ENCODE peak calls at places on chromosomes 16 and 17, in seven cellular contexts. B is GM12865, V is lower leg skin, I is fibroblast of lung, O is kidney epithelial cell, J is RWPE1, W is fibroblast of mammary gland. P is an unnamed sample.

GRCh38 chr17:32591428-32591827 is 104.6 kb downstream of the CDK5R1 start:
- DNase-seq in B (no peak), V (no peak), I (no peak), O (no peak), J (no peak), W (no peak), P (no peak)

GRCh38 chr16:71894229-71894920 is 956 bp upstream of the IST1 start:
- DNase-seq in B (peak), V (peak), I (peak), O (no peak), J (peak), W (peak), P (no peak)

GRCh38 chr16:57590654-57591085 is 37.8 kb upstream of the ADGRG1 start:
- DNase-seq in B (no peak), V (peak), I (peak), O (peak), J (peak), W (peak), P (peak)

GRCh38 chr16:65959978-65960377 is 406.5 kb upstream of the CDH5 start:
- DNase-seq in B (no peak), V (no peak), I (no peak), O (no peak), J (no peak), W (no peak), P (no peak)

GRCh38 chr17:80856863-80857488 is 134.7 kb upstream of the CHMP6 start:
- DNase-seq in B (no peak), V (no peak), I (no peak), O (no peak), J (no peak), W (no peak), P (no peak)

GRCh38 chr16:52521570-52521969 is 25.4 kb downstream of the TOX3 start:
- DNase-seq in B (no peak), V (no peak), I (no peak), O (no peak), J (no peak), W (no peak), P (no peak)

GRCh38 chr17:73340093-73340596 is 28.3 kb upstream of the CDC42EP4 start:
- DNase-seq in B (peak), V (no peak), I (peak), O (peak), J (peak), W (peak), P (peak)

GRCh38 chr16:378821-379182 is 3.0 kb downstream of the PGAP6 start:
- DNase-seq in B (no peak), V (no peak), I (no peak), O (no peak), J (no peak), W (no peak), P (no peak)

GRCh38 chr16:8956265-8957060 is 7.2 kb downstream of the USP7 start:
- DNase-seq in B (no peak), V (peak), I (no peak), O (no peak), J (no peak), W (no peak), P (no peak)

GRCh38 chr17:63973247-63973646 is 529 bp upstream of the SCN4A start:
- DNase-seq in B (no peak), V (no peak), I (no peak), O (no peak), J (no peak), W (no peak), P (no peak)

GRCh38 chr17:62870581-62870964 is 62.5 kb upstream of the MARCHF10 start:
- DNase-seq in B (no peak), V (no peak), I (no peak), O (no peak), J (no peak), W (no peak), P (no peak)

GRCh38 chr17:63609820-63610573 is 9.3 kb downstream of the TACO1 start:
- DNase-seq in B (no peak), V (no peak), I (no peak), O (no peak), J (no peak), W (no peak), P (no peak)

GRCh38 chr17:48127371-48128051 is 19.9 kb downstream of the SNX11 start:
- DNase-seq in B (no peak), V (peak), I (peak), O (peak), J (peak), W (no peak), P (no peak)

GRCh38 chr16:16092925-16093624 is 130.2 kb downstream of the ABCC6 start:
- DNase-seq in B (no peak), V (no peak), I (peak), O (no peak), J (no peak), W (peak), P (no peak)

GRCh38 chr17:171871-172270 is 9.6 kb downstream of the DOC2B start:
- DNase-seq in B (no peak), V (no peak), I (no peak), O (no peak), J (no peak), W (no peak), P (no peak)

GRCh38 chr17:63600569-63601438 is at the start of gene TACO1:
- DNase-seq in B (peak), V (peak), I (peak), O (peak), J (peak), W (peak), P (no peak)

GRCh38 chr17:59331929-59332889 is 754 bp downstream of the YPEL2 start:
- DNase-seq in B (peak), V (peak), I (no peak), O (no peak), J (no peak), W (no peak), P (no peak)

GRCh38 chr16:19386555-19386954 is 31.1 kb upstream of the TMC5 start:
- DNase-seq in B (no peak), V (peak), I (no peak), O (no peak), J (no peak), W (no peak), P (no peak)

GRCh38 chr17:63151981-63152523 is 186.0 kb downstream of the TANC2 start:
- DNase-seq in B (no peak), V (no peak), I (peak), O (no peak), J (no peak), W (peak), P (no peak)

GRCh38 chr17:81959362-81960129 is 1.4 kb downstream of the NOTUM start:
- DNase-seq in B (peak), V (no peak), I (peak), O (no peak), J (peak), W (no peak), P (no peak)

GRCh38 chr17:79987187-79987889 is 48.3 kb downstream of the TBC1D16 start:
- DNase-seq in B (no peak), V (no peak), I (peak), O (no peak), J (no peak), W (peak), P (no peak)

GRCh38 chr17:5219536-5219935 is 15.1 kb downstream of the SCIMP start:
- DNase-seq in B (no peak), V (no peak), I (no peak), O (no peak), J (no peak), W (no peak), P (no peak)

GRCh38 chr17:81090361-81091133 is 55.6 kb downstream of the BAIAP2 start:
- DNase-seq in B (peak), V (peak), I (no peak), O (no peak), J (peak), W (peak), P (no peak)

GRCh38 chr17:2694381-2695242 is 17.0 kb downstream of the CLUH start:
- DNase-seq in B (no peak), V (peak), I (no peak), O (no peak), J (no peak), W (no peak), P (no peak)

GRCh38 chr17:78862073-78863023 is 21.7 kb upstream of the USP36 start:
- DNase-seq in B (no peak), V (peak), I (peak), O (peak), J (peak), W (peak), P (peak)

GRCh38 chr17:18141210-18141803 is 32.8 kb downstream of the MYO15A start:
- DNase-seq in B (peak), V (no peak), I (peak), O (no peak), J (peak), W (peak), P (no peak)

GRCh38 chr16:25045696-25046381 is 30.7 kb upstream of the ARHGAP17 start:
- DNase-seq in B (peak), V (no peak), I (peak), O (no peak), J (no peak), W (peak), P (peak)

GRCh38 chr16:17501321-17501720 is 30.6 kb upstream of the XYLT1 start:
- DNase-seq in B (no peak), V (no peak), I (no peak), O (no peak), J (no peak), W (no peak), P (no peak)

GRCh38 chr16:29815032-29815721 is 775 bp upstream of the PAGR1 start:
- DNase-seq in B (no peak), V (peak), I (no peak), O (no peak), J (no peak), W (no peak), P (no peak)

GRCh38 chr17:74466785-74467158 is 338 bp downstream of the CD300A start:
- DNase-seq in B (peak), V (no peak), I (no peak), O (no peak), J (no peak), W (no peak), P (no peak)

GRCh38 chr17:11720816-11721215 is 122.5 kb downstream of the DNAH9 start:
- DNase-seq in B (peak), V (no peak), I (no peak), O (no peak), J (no peak), W (no peak), P (no peak)

GRCh38 chr17:1762906-1763829 is 1.3 kb downstream of the SERPINF1 start:
- DNase-seq in B (no peak), V (peak), I (peak), O (no peak), J (no peak), W (peak), P (no peak)

GRCh38 chr16:86258713-86259112 is 251.6 kb upstream of the FOXF1 start:
- DNase-seq in B (no peak), V (no peak), I (peak), O (no peak), J (no peak), W (no peak), P (no peak)

GRCh38 chr17:32314636-32315035 is 27.3 kb downstream of the C17orf75 start:
- DNase-seq in B (no peak), V (no peak), I (no peak), O (no peak), J (no peak), W (no peak), P (no peak)

GRCh38 chr17:41393294-41393693 is 4.1 kb downstream of the KRT31 start:
- DNase-seq in B (no peak), V (no peak), I (peak), O (no peak), J (no peak), W (no peak), P (no peak)

GRCh38 chr16:15483857-15484256 is 49.5 kb downstream of the BMERB1 start:
- DNase-seq in B (no peak), V (no peak), I (no peak), O (no peak), J (no peak), W (no peak), P (no peak)

GRCh38 chr16:85611455-85612190 is 1.5 kb upstream of the GSE1 start:
- DNase-seq in B (peak), V (peak), I (peak), O (no peak), J (peak), W (peak), P (no peak)

GRCh38 chr16:54411555-54411954 is 125.0 kb upstream of the IRX3 start:
- DNase-seq in B (no peak), V (no peak), I (no peak), O (no peak), J (no peak), W (no peak), P (no peak)

GRCh38 chr17:46889519-46889918 is 33.4 kb upstream of the GOSR2 start:
- DNase-seq in B (no peak), V (no peak), I (no peak), O (no peak), J (no peak), W (no peak), P (no peak)

GRCh38 chr16:4407543-4408322 is 8.7 kb downstream of the CORO7 start:
- DNase-seq in B (no peak), V (no peak), I (peak), O (no peak), J (no peak), W (peak), P (peak)

GRCh38 chr16:4411684-4412083 is 4.7 kb downstream of the CORO7 start:
- DNase-seq in B (no peak), V (no peak), I (no peak), O (no peak), J (no peak), W (no peak), P (no peak)

GRCh38 chr16:4410335-4411075 is 5.9 kb downstream of the CORO7 start:
- DNase-seq in B (no peak), V (no peak), I (peak), O (no peak), J (no peak), W (peak), P (peak)

GRCh38 chr16:4408323-4408690 is 8.1 kb downstream of the CORO7 start:
- DNase-seq in B (no peak), V (no peak), I (no peak), O (no peak), J (no peak), W (no peak), P (no peak)

GRCh38 chr16:4409081-4409932 is 7.1 kb downstream of the CORO7 start:
- DNase-seq in B (no peak), V (no peak), I (no peak), O (no peak), J (peak), W (no peak), P (no peak)
- TF ChIP-seq CTCF in B (no peak), V (no peak), I (no peak), O (no peak), J (peak), W (peak), P (peak)

GRCh38 chr16:75647138-75647491 is 350 bp downstream of the KARS1 start:
- DNase-seq in B (no peak), V (no peak), I (no peak), O (no peak), J (no peak), W (no peak), P (no peak)

GRCh38 chr16:75647492-75648264 is at the start of the genes KARS1 and TERF2IP:
- DNase-seq in B (peak), V (peak), I (peak), O (peak), J (peak), W (peak), P (peak)

GRCh38 chr16:75640598-75640997 is 6.9 kb downstream of the KARS1 start:
- DNase-seq in B (no peak), V (no peak), I (no peak), O (no peak), J (no peak), W (no peak), P (no peak)

GRCh38 chr16:75648265-75649076 is 898 bp downstream of the TERF2IP start:
- DNase-seq in B (peak), V (peak), I (peak), O (peak), J (peak), W (peak), P (no peak)

DNA sequence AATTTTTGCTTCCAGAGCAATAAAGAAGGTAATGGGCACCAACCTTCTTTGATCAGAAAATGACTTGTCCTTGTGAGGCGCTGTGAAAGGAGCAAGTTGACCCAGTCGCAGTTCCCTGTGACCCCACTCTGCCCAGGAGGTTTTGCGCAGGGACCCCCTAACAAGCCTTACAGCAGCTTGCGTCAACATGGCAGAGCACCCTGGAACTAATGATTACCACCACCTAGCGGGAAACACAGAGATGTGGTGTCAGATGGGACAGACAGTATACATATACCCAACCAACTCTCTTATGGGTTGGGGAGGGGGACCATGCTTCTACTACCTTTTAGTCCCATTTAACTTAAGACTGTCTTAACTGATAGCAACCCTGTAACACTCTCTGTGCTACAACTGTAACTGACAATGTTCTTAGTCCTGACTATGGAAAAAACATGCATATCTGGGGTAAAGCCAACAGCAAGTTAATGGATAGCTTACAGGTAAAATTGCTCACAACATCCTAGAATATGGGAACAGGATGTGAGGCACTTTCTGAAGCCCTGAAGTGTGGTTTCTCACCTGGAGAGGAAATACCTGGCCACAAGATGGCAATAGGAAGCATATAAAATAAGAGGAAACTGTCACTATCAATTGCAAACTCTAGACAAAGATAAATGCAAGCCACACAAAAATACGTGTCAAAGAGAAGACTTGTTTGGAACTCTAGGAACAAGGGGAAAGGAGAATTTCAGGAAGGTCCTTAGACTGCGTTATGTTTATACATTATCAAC is 3.0 kb downstream of the KARS1 start:
- DNase-seq in B (no peak), V (no peak), I (no peak), O (no peak), J (no peak), W (no peak), P (no peak)
- TF ChIP-seq CTCF in B (no peak), V (no peak), I (no peak), O (no peak), J (no peak), W (no peak), P (no peak)

DNA sequence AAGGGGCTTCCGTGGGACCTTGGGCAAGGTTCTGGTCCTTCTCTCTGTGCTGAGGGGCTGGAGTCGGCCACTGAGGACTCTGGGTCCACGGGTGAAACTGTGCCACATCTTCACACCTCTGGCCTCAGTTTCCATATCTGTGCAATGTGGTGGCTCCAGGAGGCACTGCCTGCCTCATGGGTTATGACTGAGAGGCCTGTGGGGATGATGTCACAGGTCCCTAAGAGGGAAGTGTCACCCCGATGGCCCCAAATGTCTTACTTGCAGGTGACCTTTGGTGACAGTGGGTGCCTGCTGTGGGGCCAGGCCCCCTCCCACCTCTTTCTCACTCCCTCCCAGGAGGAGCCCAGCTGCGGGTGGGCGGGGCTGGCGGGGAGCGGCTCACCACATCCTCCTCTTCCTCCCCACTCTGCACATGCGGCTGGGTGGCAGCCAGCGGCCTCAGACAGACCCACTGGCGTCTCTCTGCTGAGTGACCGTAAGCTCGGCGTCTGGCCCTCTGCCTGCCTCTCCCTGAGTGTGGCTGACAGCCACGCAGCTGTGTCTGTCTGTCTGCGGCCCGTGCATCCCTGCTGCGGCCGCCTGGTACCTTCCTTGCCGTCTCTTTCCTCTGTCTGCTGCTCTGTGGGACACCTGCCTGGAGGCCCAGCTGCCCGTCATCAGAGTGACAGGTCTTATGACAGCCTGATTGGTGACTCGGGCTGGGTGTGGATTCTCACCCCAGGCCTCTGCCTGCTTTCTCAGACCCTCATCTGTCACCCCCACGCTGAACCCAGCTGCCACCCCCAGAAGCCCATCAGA is at the start of gene IL21R:
- DNase-seq in B (peak), V (peak), I (peak), O (no peak), J (no peak), W (peak), P (peak)
- TF ChIP-seq CTCF in B (no peak), V (no peak), I (no peak), O (no peak), J (no peak), W (no peak), P (no peak)

GRCh38 chr16:30976486-30976885 is 8.5 kb upstream of the HSD3B7 start:
- DNase-seq in B (no peak), V (no peak), I (no peak), O (no peak), J (no peak), W (no peak), P (no peak)

GRCh38 chr16:30979170-30980067 is 5.6 kb upstream of the HSD3B7 start:
- DNase-seq in B (no peak), V (no peak), I (no peak), O (no peak), J (no peak), W (no peak), P (no peak)

GRCh38 chr16:30980434-30980833 is 4.6 kb upstream of the HSD3B7 start:
- DNase-seq in B (no peak), V (no peak), I (no peak), O (no peak), J (no peak), W (no peak), P (no peak)

GRCh38 chr16:30980068-30980371 is 5.0 kb upstream of the HSD3B7 start:
- DNase-seq in B (no peak), V (no peak), I (no peak), O (no peak), J (no peak), W (no peak), P (no peak)

DNA sequence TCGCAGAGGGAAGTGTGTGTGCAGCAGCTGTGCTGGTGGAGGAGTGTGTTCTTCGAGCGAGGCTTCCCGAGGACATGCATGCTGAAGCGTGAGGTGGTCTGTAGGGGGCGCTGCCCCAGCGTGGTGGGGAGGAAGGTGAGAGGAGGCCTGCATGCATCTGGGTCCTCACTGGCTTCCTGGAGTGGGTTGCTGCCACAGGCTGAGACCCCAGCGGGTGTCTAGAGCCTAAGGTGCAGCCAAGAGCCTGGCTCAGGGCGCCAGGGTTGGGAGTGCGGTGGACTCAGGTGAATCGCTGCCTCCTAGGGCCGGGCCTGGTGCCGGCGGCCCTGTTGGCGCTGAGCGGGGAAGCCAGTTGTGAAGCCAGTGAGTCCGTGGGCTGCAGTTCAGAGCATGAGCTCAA is 7.5 kb upstream of the HSD3B7 start:
- DNase-seq in B (no peak), V (no peak), I (no peak), O (no peak), J (no peak), W (peak), P (no peak)
- TF ChIP-seq CTCF in B (peak), V (no peak), I (peak), O (peak), J (peak), W (peak), P (peak)

P was measured in BJ.